ENCODE peak calls at places on chromosomes 11 and 22, in six cellular contexts. I is NCI-H1930, P is heart right ventricle, U is H7, H is tibial nerve, E is cardiac septum. V is an unnamed sample.

GRCh38 chr11:36746886-36747710 is 149.1 kb upstream of the RAG2 start:
- DNase-seq in I (peak), P (peak), U (peak), H (peak), E (peak), V (peak)

GRCh38 chr22:36977401-36977861 is 41.8 kb downstream of the TST start:
- DNase-seq in I (peak), P (peak), U (peak), H (peak), E (no peak), V (no peak)

GRCh38 chr22:27775087-27775697 is 26.4 kb downstream of the MN1 start:
- DNase-seq in I (no peak), P (no peak), U (no peak), H (no peak), E (no peak), V (no peak)

GRCh38 chr11:2296913-2297622 is 4.7 kb downstream of the C11orf21 start:
- DNase-seq in I (no peak), P (no peak), U (no peak), H (no peak), E (peak), V (no peak)

GRCh38 chr11:26623076-26623666 is 51.1 kb upstream of the MUC15 start:
- DNase-seq in I (no peak), P (no peak), U (no peak), H (no peak), E (no peak), V (no peak)

GRCh38 chr11:102240502-102240901 is 76.8 kb upstream of the BIRC3 start:
- DNase-seq in I (no peak), P (no peak), U (no peak), H (no peak), E (no peak), V (no peak)

GRCh38 chr22:47292546-47293320 is 530.3 kb downstream of the TBC1D22A start:
- DNase-seq in I (no peak), P (no peak), U (no peak), H (no peak), E (peak), V (no peak)

GRCh38 chr22:48870436-48870835 is 957.2 kb downstream of the BRD1 start:
- DNase-seq in I (no peak), P (no peak), U (peak), H (no peak), E (peak), V (no peak)

GRCh38 chr11:119347242-119347641 is 737 bp upstream of the MFRP start:
- DNase-seq in I (no peak), P (no peak), U (peak), H (no peak), E (no peak), V (no peak)

GRCh38 chr11:110134120-110134519 is 40.9 kb downstream of the ZC3H12C start:
- DNase-seq in I (peak), P (no peak), U (no peak), H (no peak), E (no peak), V (peak)

GRCh38 chr11:75592699-75593098 is 30.6 kb downstream of the SERPINH1 start:
- DNase-seq in I (no peak), P (no peak), U (no peak), H (no peak), E (no peak), V (no peak)

GRCh38 chr11:75241906-75242644 is 1.5 kb downstream of the TPBGL start:
- DNase-seq in I (no peak), P (no peak), U (peak), H (no peak), E (no peak), V (no peak)

GRCh38 chr22:18076060-18076497 is 1.7 kb upstream of the PEX26 start:
- DNase-seq in I (peak), P (peak), U (peak), H (no peak), E (peak), V (no peak)

GRCh38 chr11:126345759-126346585 is 9.5 kb upstream of the ST3GAL4 start:
- DNase-seq in I (no peak), P (peak), U (no peak), H (no peak), E (peak), V (no peak)

GRCh38 chr22:29219881-29220670 is 14.4 kb downstream of the EMID1 start:
- DNase-seq in I (no peak), P (no peak), U (peak), H (no peak), E (no peak), V (no peak)

GRCh38 chr11:41039592-41039991 is 419.9 kb downstream of the LRRC4C start:
- DNase-seq in I (no peak), P (no peak), U (no peak), H (no peak), E (no peak), V (no peak)

GRCh38 chr11:13942908-13943505 is 19.5 kb upstream of the SPON1 start:
- DNase-seq in I (no peak), P (no peak), U (no peak), H (no peak), E (no peak), V (no peak)

GRCh38 chr11:73258104-73258684 is 13.9 kb upstream of the P2RY6 start:
- DNase-seq in I (no peak), P (no peak), U (peak), H (no peak), E (no peak), V (no peak)

GRCh38 chr11:111069076-111069475 is 176.4 kb upstream of the POU2AF2 start:
- DNase-seq in I (no peak), P (no peak), U (peak), H (no peak), E (no peak), V (no peak)

GRCh38 chr11:73585834-73586575 is 11.9 kb downstream of the FAM168A start:
- DNase-seq in I (no peak), P (no peak), U (no peak), H (no peak), E (no peak), V (no peak)

GRCh38 chr11:71478216-71478840 is 25.3 kb downstream of the NADSYN1 start:
- DNase-seq in I (no peak), P (no peak), U (no peak), H (no peak), E (no peak), V (no peak)

GRCh38 chr11:6402061-6402470 is 11.8 kb downstream of the SMPD1 start:
- DNase-seq in I (no peak), P (no peak), U (no peak), H (no peak), E (no peak), V (no peak)

GRCh38 chr11:57364851-57365660 is 15.9 kb downstream of the PRG3 start:
- DNase-seq in I (no peak), P (no peak), U (peak), H (no peak), E (no peak), V (no peak)

GRCh38 chr22:20015971-20016733 is 471 bp downstream of the ARVCF start:
- DNase-seq in I (no peak), P (no peak), U (peak), H (no peak), E (no peak), V (no peak)

GRCh38 chr22:26321469-26321913 is 107.6 kb upstream of the ASPHD2 start:
- DNase-seq in I (no peak), P (peak), U (no peak), H (no peak), E (peak), V (no peak)

GRCh38 chr22:39570665-39571064 is at the start of gene CACNA1I:
- DNase-seq in I (no peak), P (no peak), U (peak), H (no peak), E (no peak), V (no peak)

GRCh38 chr11:33778682-33779081 is 4.4 kb upstream of the FBXO3 start:
- DNase-seq in I (no peak), P (no peak), U (no peak), H (no peak), E (no peak), V (no peak)

GRCh38 chr11:116276051-116277044 is 496.4 kb downstream of the BUD13 start:
- DNase-seq in I (peak), P (peak), U (peak), H (peak), E (peak), V (no peak)

GRCh38 chr11:128196235-128196634 is 391.1 kb downstream of the ETS1 start:
- DNase-seq in I (no peak), P (no peak), U (no peak), H (no peak), E (no peak), V (no peak)

GRCh38 chr22:31243339-31244043 is 31.4 kb downstream of the LIMK2 start:
- DNase-seq in I (no peak), P (no peak), U (no peak), H (no peak), E (no peak), V (no peak)

V was measured in NCI-H1436 treated with DMSO at 0.1 percent for 48 hours.